ENCODE peak calls at places on chromosome 14, in ten cellular contexts. One of them, this sample, is unnamed.
A peak's percentile ranks its signal among the peaks of the same experiment; 100 is the strongest.

GRCh38 chr14:50320279-50320678 is 8.2 kb downstream of the DMAC2L start:
- DNase-seq in fibroblast of the aortic adventitia: peak; percentile 82
- DNase-seq in PC-3: no peak
- DNase-seq in right cardiac atrium: no peak
- DNase-seq in esophagus squamous epithelium: no peak
- DNase-seq in fibroblast of lung: peak; percentile 69
- DNase-seq in A172: no peak
- DNase-seq in activated T-helper 9 cell treated with anti-CD3 and anti-CD28 coated beads, Interleukin-2, amount 50 U/mL, for 16 hours: no peak
- DNase-seq in WERI-Rb-1: no peak
- DNase-seq in central memory CD4-positive, alpha-beta T cell: no peak
- DNase-seq in this sample: no peak

GRCh38 chr14:65230287-65230728 is 128.0 kb upstream of the MAX start:
- DNase-seq in fibroblast of the aortic adventitia: peak; percentile 85
- DNase-seq in PC-3: no peak
- DNase-seq in right cardiac atrium: peak; percentile 75
- DNase-seq in esophagus squamous epithelium: no peak
- DNase-seq in fibroblast of lung: peak; percentile 50
- DNase-seq in A172: no peak
- DNase-seq in activated T-helper 9 cell treated with anti-CD3 and anti-CD28 coated beads, Interleukin-2, amount 50 U/mL, for 16 hours: no peak
- DNase-seq in WERI-Rb-1: no peak
- DNase-seq in central memory CD4-positive, alpha-beta T cell: no peak
- DNase-seq in this sample: no peak

GRCh38 chr14:51535443-51536044 is 116.2 kb upstream of the FRMD6 start:
- DNase-seq in fibroblast of the aortic adventitia: no peak
- DNase-seq in PC-3: peak; percentile 54
- DNase-seq in right cardiac atrium: no peak
- DNase-seq in esophagus squamous epithelium: no peak
- DNase-seq in fibroblast of lung: no peak
- DNase-seq in A172: no peak
- DNase-seq in activated T-helper 9 cell treated with anti-CD3 and anti-CD28 coated beads, Interleukin-2, amount 50 U/mL, for 16 hours: no peak
- DNase-seq in WERI-Rb-1: no peak
- DNase-seq in central memory CD4-positive, alpha-beta T cell: no peak
- DNase-seq in this sample: no peak

GRCh38 chr14:26526132-26526531 is 71.7 kb downstream of the NOVA1 start:
- DNase-seq in fibroblast of the aortic adventitia: peak; percentile 69
- DNase-seq in PC-3: no peak
- DNase-seq in right cardiac atrium: no peak
- DNase-seq in esophagus squamous epithelium: no peak
- DNase-seq in fibroblast of lung: peak; percentile 26
- DNase-seq in A172: no peak
- DNase-seq in activated T-helper 9 cell treated with anti-CD3 and anti-CD28 coated beads, Interleukin-2, amount 50 U/mL, for 16 hours: no peak
- DNase-seq in WERI-Rb-1: no peak
- DNase-seq in central memory CD4-positive, alpha-beta T cell: no peak
- DNase-seq in this sample: no peak

GRCh38 chr14:31969371-31969770 is 107.7 kb upstream of the ARHGAP5 start:
- DNase-seq in fibroblast of the aortic adventitia: no peak
- DNase-seq in PC-3: no peak
- DNase-seq in right cardiac atrium: no peak
- DNase-seq in esophagus squamous epithelium: no peak
- DNase-seq in fibroblast of lung: peak; percentile 68
- DNase-seq in A172: no peak
- DNase-seq in activated T-helper 9 cell treated with anti-CD3 and anti-CD28 coated beads, Interleukin-2, amount 50 U/mL, for 16 hours: no peak
- DNase-seq in WERI-Rb-1: no peak
- DNase-seq in central memory CD4-positive, alpha-beta T cell: no peak
- DNase-seq in this sample: peak; percentile 81

GRCh38 chr14:96243785-96244184 is 12.2 kb upstream of the BDKRB1 start:
- DNase-seq in fibroblast of the aortic adventitia: no peak
- DNase-seq in PC-3: no peak
- DNase-seq in right cardiac atrium: no peak
- DNase-seq in esophagus squamous epithelium: no peak
- DNase-seq in fibroblast of lung: no peak
- DNase-seq in A172: no peak
- DNase-seq in activated T-helper 9 cell treated with anti-CD3 and anti-CD28 coated beads, Interleukin-2, amount 50 U/mL, for 16 hours: no peak
- DNase-seq in WERI-Rb-1: no peak
- DNase-seq in central memory CD4-positive, alpha-beta T cell: no peak
- DNase-seq in this sample: no peak

GRCh38 chr14:82642425-82642824 is 1108.8 kb upstream of the SEL1L start:
- DNase-seq in fibroblast of the aortic adventitia: no peak
- DNase-seq in PC-3: peak; percentile 3
- DNase-seq in right cardiac atrium: peak; percentile 21
- DNase-seq in esophagus squamous epithelium: no peak
- DNase-seq in fibroblast of lung: no peak
- DNase-seq in A172: peak; percentile 48
- DNase-seq in activated T-helper 9 cell treated with anti-CD3 and anti-CD28 coated beads, Interleukin-2, amount 50 U/mL, for 16 hours: no peak
- DNase-seq in WERI-Rb-1: no peak
- DNase-seq in central memory CD4-positive, alpha-beta T cell: no peak
- DNase-seq in this sample: peak; percentile 6

GRCh38 chr14:77023001-77023996 is 5.2 kb downstream of the IRF2BPL start:
- DNase-seq in fibroblast of the aortic adventitia: peak; percentile 55
- DNase-seq in PC-3: peak; percentile 61
- DNase-seq in right cardiac atrium: peak; percentile 62
- DNase-seq in esophagus squamous epithelium: no peak
- DNase-seq in fibroblast of lung: peak; percentile 72
- DNase-seq in A172: peak; percentile 59
- DNase-seq in activated T-helper 9 cell treated with anti-CD3 and anti-CD28 coated beads, Interleukin-2, amount 50 U/mL, for 16 hours: no peak
- DNase-seq in WERI-Rb-1: no peak
- DNase-seq in central memory CD4-positive, alpha-beta T cell: no peak
- DNase-seq in this sample: peak; percentile 92

GRCh38 chr14:64417042-64417770 is 29.1 kb downstream of the MTHFD1 start:
- DNase-seq in fibroblast of the aortic adventitia: peak; percentile 40
- DNase-seq in PC-3: peak; percentile 15
- DNase-seq in right cardiac atrium: no peak
- DNase-seq in esophagus squamous epithelium: no peak
- DNase-seq in fibroblast of lung: peak; percentile 75
- DNase-seq in A172: peak; percentile 70
- DNase-seq in activated T-helper 9 cell treated with anti-CD3 and anti-CD28 coated beads, Interleukin-2, amount 50 U/mL, for 16 hours: no peak
- DNase-seq in WERI-Rb-1: no peak
- DNase-seq in central memory CD4-positive, alpha-beta T cell: no peak
- DNase-seq in this sample: no peak

This sample was measured in HuH-7.